ENCODE peak calls at places on chromosomes 1 and 21, in nine cellular contexts. G, W, Y, A, N, V, D, R and J are unnamed samples. For H3K4me1, the result is how much of the 10 kb centered on the place peaks cover.

GRCh38 chr1:11169202-11169601 is 20.0 kb upstream of the ANGPTL7 start:
- DNase-seq in D (no peak), R (no peak), V (no peak), N (no peak), G (no peak), W (no peak), A (no peak), Y (no peak), J (no peak)

GRCh38 chr1:162696286-162696862 is 64.1 kb downstream of the DDR2 start:
- DNase-seq in R (peak), N (peak), Y (peak), W (peak), A (no peak), G (peak), D (no peak), V (peak), J (no peak)

GRCh38 chr1:3183439-3183838 is 114.4 kb downstream of the PRDM16 start:
- DNase-seq in G (no peak), D (no peak), W (no peak), N (no peak), V (no peak), R (no peak), A (no peak), Y (no peak), J (no peak)

GRCh38 chr1:231058416-231059109 is 18.5 kb upstream of the FAM89A start:
- DNase-seq in W (no peak), V (peak), Y (no peak), G (no peak), D (no peak), N (no peak), R (no peak), A (no peak), J (no peak)

GRCh38 chr1:246959944-246960693 is 28.4 kb upstream of the AHCTF1 start:
- DNase-seq in A (no peak), Y (no peak), V (no peak), R (no peak), W (no peak), D (no peak), G (no peak), N (no peak), J (no peak)

GRCh38 chr1:179742717-179743678 is at the start of gene FAM163A:
- DNase-seq in V (no peak), G (no peak), W (no peak), A (no peak), R (no peak), N (peak), D (no peak), Y (no peak), J (no peak)

GRCh38 chr1:221602866-221603265 is 139.0 kb downstream of the DUSP10 start:
- DNase-seq in R (no peak), D (no peak), W (peak), G (peak), Y (no peak), N (no peak), V (peak), A (no peak), J (no peak)

GRCh38 chr1:24178404-24178803 is 8.7 kb downstream of the IFNLR1 start:
- DNase-seq in Y (no peak), D (no peak), V (no peak), G (no peak), A (no peak), R (no peak), N (no peak), W (no peak), J (no peak)

GRCh38 chr1:24849653-24850295 is 80.3 kb downstream of the RUNX3 start:
- DNase-seq in N (no peak), D (peak), G (peak), Y (no peak), V (peak), R (peak), A (no peak), W (no peak), J (no peak)

GRCh38 chr1:207021139-207021861 is 11.3 kb downstream of the C1orf116 start:
- DNase-seq in V (peak), G (peak), D (no peak), Y (no peak), R (no peak), W (no peak), N (peak), A (no peak), J (no peak)

GRCh38 chr21:44038063-44038462 is 26.0 kb downstream of the TRAPPC10 start:
- DNase-seq in Y (no peak), N (no peak), R (no peak), W (no peak), A (no peak), G (no peak), D (no peak), V (no peak), J (no peak)

GRCh38 chr1:234549447-234550021 is 60.4 kb downstream of the IRF2BP2 start:
- DNase-seq in V (no peak), G (no peak), N (no peak), A (no peak), Y (no peak), W (no peak), D (no peak), R (no peak), J (no peak)

GRCh38 chr1:38489844-38490270 is 369.7 kb downstream of the RRAGC start:
- DNase-seq in V (peak), D (no peak), Y (no peak), A (no peak), R (peak), G (peak), N (peak), W (peak), J (peak)

GRCh38 chr1:2481885-2482284 is 5.8 kb downstream of the PLCH2 start:
- DNase-seq in R (no peak), D (no peak), W (no peak), Y (no peak), V (no peak), G (no peak), N (peak), A (no peak), J (no peak)

GRCh38 chr1:116265931-116266863 is 106.8 kb upstream of the ATP1A1 start:
- DNase-seq in W (no peak), N (no peak), V (no peak), D (no peak), Y (no peak), A (no peak), G (no peak), R (no peak), J (no peak)

GRCh38 chr1:209704584-209704983 is at the start of gene HSD11B1:
- DNase-seq in W (peak), G (peak), D (peak), N (no peak), A (no peak), Y (peak), R (peak), V (no peak), J (no peak)

GRCh38 chr1:42922687-42923366 is 35.8 kb downstream of the SLC2A1 start:
- DNase-seq in W (peak), N (peak), Y (no peak), D (no peak), G (peak), R (peak), V (peak), A (peak), J (peak)

GRCh38 chr1:186418503-186418902 is 42.4 kb downstream of the PDC start:
- DNase-seq in N (no peak), G (peak), A (no peak), W (no peak), V (no peak), Y (no peak), R (no peak), D (no peak), J (no peak)

GRCh38 chr1:202844935-202845334 is 34.2 kb downstream of the PCAT6 start:
- DNase-seq in N (no peak), A (no peak), Y (no peak), R (no peak), D (no peak), G (peak), W (no peak), V (no peak), J (no peak)

GRCh38 chr1:70361727-70362413 is 7.3 kb upstream of the ANKRD13C start:
- DNase-seq in R (no peak), N (no peak), A (no peak), D (no peak), V (peak), W (no peak), G (peak), Y (no peak), J (no peak)

GRCh38 chr1:47031059-47031458 is 7.6 kb downstream of the CYP4X1 start:
- DNase-seq in A (no peak), N (no peak), V (no peak), W (no peak), Y (no peak), R (no peak), G (no peak), D (no peak), J (no peak)

GRCh38 chr1:37629008-37629407 is 5.7 kb downstream of the RSPO1 start:
- DNase-seq in G (no peak), N (no peak), A (no peak), W (no peak), Y (no peak), R (no peak), V (no peak), D (no peak), J (no peak)

GRCh38 chr1:153565529-153566374 is at the start of gene S100A2:
- DNase-seq in D (peak), Y (no peak), W (peak), N (no peak), A (no peak), V (peak), G (peak), R (no peak), J (peak)

GRCh38 chr1:172602706-172603105 is 56.2 kb upstream of the FASLG start:
- DNase-seq in Y (no peak), W (no peak), D (no peak), N (no peak), R (no peak), G (no peak), V (no peak), A (no peak), J (no peak)

GRCh38 chr1:172833956-172834355 is 175.1 kb downstream of the FASLG start:
- DNase-seq in W (no peak), N (no peak), D (no peak), V (no peak), Y (no peak), R (no peak), A (no peak), G (no peak), J (no peak)

DNA sequence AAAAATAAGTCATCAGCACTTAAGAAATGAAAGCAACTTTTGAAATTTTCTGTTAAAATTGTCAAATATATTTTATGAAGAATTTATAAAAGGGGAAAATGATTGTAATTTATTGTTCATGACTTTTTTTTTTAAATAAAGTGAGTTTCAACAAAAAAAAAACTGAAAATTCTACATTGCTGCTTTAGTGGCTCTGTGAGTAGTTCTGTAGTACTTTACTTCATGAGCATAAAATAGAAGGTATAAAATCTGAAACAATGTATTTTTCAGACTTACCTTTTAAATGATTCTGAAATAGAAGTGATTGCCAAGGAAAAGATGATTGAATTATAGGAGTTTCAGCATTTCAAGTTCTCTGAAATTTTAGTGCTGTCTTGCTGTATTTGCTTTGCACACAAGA is 13.8 kb downstream of the PDIK1L start:
- DNase-seq in G (no peak), R (no peak), V (no peak), Y (no peak), N (no peak), A (no peak), D (no peak), W (no peak), J (no peak)
- H3K27ac ChIP-seq in G (no peak), R (no peak), V (no peak), Y (no peak), N (no peak), A (peak), D (no peak), W (no peak), J (peak)

GRCh38 chr1:200043330-200043668 is 15.8 kb downstream of the NR5A2 start:
- DNase-seq in A (no peak), V (no peak), G (no peak), W (no peak), R (no peak), D (no peak), Y (no peak), N (no peak), J (no peak)
- H3K4me3 ChIP-seq in A (peak), V (peak), G (peak), W (no peak), R (peak), D (no peak), Y (peak), N (no peak), J (no peak)

DNA sequence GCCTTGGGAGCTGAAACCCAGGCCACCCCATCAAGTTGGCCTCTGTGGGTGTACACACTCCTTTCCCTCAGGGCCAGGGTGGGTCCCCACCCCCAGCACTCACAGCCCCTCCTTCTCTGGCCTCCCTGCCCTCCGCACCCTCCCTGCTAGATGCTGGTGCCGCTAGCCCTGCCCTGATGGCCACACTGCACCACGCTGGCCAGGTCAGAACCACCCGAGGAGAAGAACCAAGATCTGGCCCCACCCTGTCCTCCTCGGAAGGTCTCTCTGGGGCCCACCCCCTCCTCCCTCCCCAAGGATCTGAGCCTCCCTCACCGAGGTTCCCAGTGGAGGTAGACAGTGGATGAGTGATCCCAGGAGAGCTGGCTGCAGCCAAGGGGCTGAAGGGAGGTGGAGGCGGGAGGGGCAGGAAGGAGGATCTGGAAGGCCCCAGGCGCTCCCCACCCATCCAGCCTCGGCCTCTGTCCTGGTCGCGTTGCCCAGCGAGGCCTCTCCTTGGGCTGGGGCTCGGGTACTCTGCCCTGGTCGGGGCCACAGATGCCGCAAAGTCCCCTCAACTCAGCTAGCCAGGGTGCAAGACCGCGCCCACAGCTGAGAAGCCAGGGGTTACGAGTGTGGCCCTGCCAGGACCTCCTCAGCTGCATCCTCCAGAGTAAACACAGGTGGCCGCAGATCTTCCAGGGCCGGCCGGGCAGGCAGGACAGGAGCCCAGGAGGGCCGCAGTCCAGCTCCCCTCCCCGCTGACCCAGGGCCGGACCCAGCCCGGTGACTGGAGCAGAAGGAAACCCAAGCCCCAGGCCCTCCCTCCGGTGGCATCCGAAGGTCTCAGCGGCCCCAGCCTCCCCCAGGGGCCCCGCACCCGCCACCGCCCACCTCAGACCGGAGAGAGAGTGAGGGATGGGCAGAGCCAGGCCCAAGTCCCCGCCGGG is 5.2 kb downstream of the B3GALT6 start:
- DNase-seq in R (no peak), W (no peak), N (no peak), V (no peak), D (no peak), A (no peak), Y (no peak), G (no peak), J (no peak)
- H3K4me1 ChIP-seq in R (under half), W (under half), N (under half), V (under half), D (under half), A (under half), Y (under half), G (under half), J (under half)

GRCh38 chr1:118333601-118334241 is 148.7 kb upstream of the SPAG17 start:
- DNase-seq in N (no peak), R (no peak), D (no peak), V (no peak), A (no peak), W (no peak), Y (no peak), G (no peak), J (no peak)

GRCh38 chr1:118339431-118340146 is 154.6 kb upstream of the SPAG17 start:
- DNase-seq in G (no peak), A (no peak), R (no peak), D (no peak), W (no peak), V (no peak), Y (no peak), N (no peak), J (no peak)

GRCh38 chr1:118338991-118339390 is 154.0 kb upstream of the SPAG17 start:
- DNase-seq in R (no peak), D (no peak), W (no peak), N (no peak), G (no peak), V (no peak), Y (no peak), A (no peak), J (no peak)

GRCh38 chr1:118337346-118337745 is 152.3 kb upstream of the SPAG17 start:
- DNase-seq in G (no peak), R (no peak), A (no peak), V (no peak), D (no peak), Y (no peak), N (no peak), W (no peak), J (no peak)

DNA sequence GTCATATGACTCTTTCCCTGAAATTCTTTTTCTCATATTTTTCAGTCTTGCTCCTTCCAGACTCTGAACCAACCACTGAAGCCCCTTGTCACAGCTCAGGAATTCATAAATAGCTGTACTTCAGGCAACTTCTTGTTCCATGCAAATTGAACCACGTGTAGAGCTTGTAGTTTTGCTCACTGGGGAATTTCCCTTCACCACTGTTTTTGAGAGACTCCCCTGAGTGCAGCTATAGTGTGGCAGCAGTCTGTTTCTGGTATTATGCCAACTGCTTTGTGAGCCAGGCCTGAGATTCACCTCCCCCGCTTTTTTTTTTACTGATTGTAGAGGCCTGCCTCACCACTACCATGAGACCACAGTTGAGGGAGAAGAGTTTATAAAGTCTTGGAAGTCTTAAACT is 150.3 kb upstream of the SPAG17 start:
- DNase-seq in D (no peak), W (no peak), G (peak), Y (no peak), V (no peak), A (no peak), N (no peak), R (no peak), J (no peak)
- H3K27ac ChIP-seq in D (no peak), W (no peak), G (no peak), Y (no peak), V (no peak), A (no peak), N (no peak), R (no peak), J (no peak)

GRCh38 chr21:37914211-37914900 is 1.9 kb downstream of the KCNJ6 start:
- DNase-seq in W (no peak), Y (no peak), A (no peak), R (peak), V (no peak), D (peak), N (peak), G (peak), J (no peak)

GRCh38 chr21:37915941-37916794 is at the start of gene KCNJ6:
- DNase-seq in Y (no peak), D (no peak), A (no peak), V (peak), R (peak), N (peak), G (peak), W (peak), J (no peak)

GRCh38 chr21:37917612-37918011 is 1.4 kb upstream of the KCNJ6 start:
- DNase-seq in Y (no peak), A (no peak), W (no peak), D (no peak), G (peak), V (peak), N (no peak), R (no peak), J (no peak)

GRCh38 chr21:37916795-37917142 is 512 bp upstream of the KCNJ6 start:
- DNase-seq in A (no peak), V (peak), Y (no peak), R (peak), G (no peak), W (no peak), D (no peak), N (peak), J (no peak)

GRCh38 chr21:37915516-37915915 is 741 bp downstream of the KCNJ6 start:
- DNase-seq in A (no peak), Y (no peak), V (no peak), N (peak), W (no peak), G (no peak), R (no peak), D (no peak), J (no peak)
- H3K4me3 ChIP-seq in A (no peak), Y (no peak), V (peak), N (no peak), W (no peak), G (peak), R (peak), D (no peak), J (no peak)

GRCh38 chr1:12179638-12180121 is 12.9 kb downstream of the TNFRSF1B start:
- DNase-seq in V (no peak), Y (no peak), N (no peak), A (no peak), G (no peak), D (no peak), R (no peak), W (no peak), J (no peak)

GRCh38 chr1:12181568-12181967 is 14.8 kb downstream of the TNFRSF1B start:
- DNase-seq in Y (no peak), V (no peak), G (no peak), A (no peak), N (no peak), R (no peak), D (no peak), W (no peak), J (no peak)

GRCh38 chr1:12182410-12182946 is 15.7 kb downstream of the TNFRSF1B start:
- DNase-seq in Y (no peak), W (no peak), D (no peak), N (no peak), V (no peak), A (no peak), G (no peak), R (no peak), J (no peak)

GRCh38 chr1:12180315-12180714 is 13.5 kb downstream of the TNFRSF1B start:
- DNase-seq in R (peak), N (no peak), V (no peak), G (no peak), Y (no peak), D (no peak), W (peak), A (no peak), J (no peak)

DNA sequence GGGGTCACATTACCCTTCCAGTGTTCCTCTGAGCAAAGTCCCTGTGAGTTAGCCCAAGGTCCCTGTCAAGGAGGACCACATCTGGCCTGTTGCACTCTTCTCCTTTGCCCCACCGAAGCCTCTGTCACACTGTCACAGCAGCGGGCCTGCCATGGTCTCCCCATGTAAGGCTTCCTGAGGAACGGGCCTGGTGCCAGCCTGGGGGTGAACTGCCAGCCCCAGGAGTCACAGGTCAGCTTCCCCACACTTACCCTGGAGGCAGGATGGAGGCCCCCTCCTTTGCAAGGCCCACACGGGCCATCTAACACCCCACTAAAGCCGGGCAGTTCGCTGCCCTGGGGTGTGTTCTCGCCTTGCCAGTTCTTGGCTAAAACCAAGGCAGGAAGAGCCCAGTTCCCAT is 14.1 kb downstream of the TNFRSF1B start:
- DNase-seq in G (no peak), D (no peak), V (no peak), Y (no peak), N (no peak), W (no peak), A (no peak), R (no peak), J (no peak)
- H3K4me1 ChIP-seq in G (under half), D (under half), V (under half), Y (half or more), N (under half), W (under half), A (half or more), R (under half), J (half or more)

GRCh38 chr1:100035214-100035613 is 65.4 kb downstream of the SLC35A3 start:
- DNase-seq in D (no peak), R (no peak), V (no peak), W (no peak), N (no peak), Y (no peak), G (no peak), A (no peak), J (no peak)
- H3K27ac ChIP-seq in D (no peak), R (no peak), V (no peak), W (no peak), N (no peak), Y (peak), G (no peak), A (no peak), J (no peak)